ENCODE peak calls at places on chromosome 22, in six cellular contexts. Y is CD4-positive, alpha-beta T cell; D is hypothalamus; L is activated CD8-positive, alpha-beta memory T cell treated with anti-CD3 and anti-CD28 coated beads for 24 hours; E is MG63; R is astrocyte of the spinal cord. O is an unnamed sample.

GRCh38 chr22:49521787-49522224 is 305.9 kb downstream of the BRD1 start:
- DNase-seq in E (no peak), R (no peak), L (no peak), Y (no peak), D (no peak), O (no peak)

GRCh38 chr22:31489632-31490495 is at the start of gene EIF4ENIF1:
- DNase-seq in R (peak), E (peak), D (peak), Y (peak), L (peak), O (peak)

GRCh38 chr22:40204331-40205116 is 26.8 kb downstream of the TNRC6B start:
- DNase-seq in D (no peak), Y (no peak), R (peak), L (no peak), E (peak), O (no peak)

GRCh38 chr22:49628351-49629023 is 199.2 kb downstream of the BRD1 start:
- DNase-seq in Y (no peak), L (no peak), D (no peak), E (peak), R (no peak), O (no peak)

GRCh38 chr22:50705219-50705691 is 32.6 kb downstream of the SHANK3 start:
- DNase-seq in L (no peak), Y (no peak), R (peak), E (no peak), D (no peak), O (no peak)

GRCh38 chr22:29380032-29380781 is 8.2 kb downstream of the AP1B1 start:
- DNase-seq in L (no peak), Y (no peak), E (peak), D (no peak), R (no peak), O (no peak)

GRCh38 chr22:39735776-39736175 is 157.8 kb downstream of the ENTHD1 start:
- DNase-seq in E (no peak), D (no peak), R (no peak), Y (no peak), L (no peak), O (no peak)

GRCh38 chr22:20604776-20605221 is 97.4 kb downstream of the MED15 start:
- DNase-seq in L (no peak), E (no peak), Y (no peak), R (no peak), D (no peak), O (no peak)

GRCh38 chr22:19962909-19963806 is 21.5 kb upstream of the TXNRD2 start:
- DNase-seq in R (no peak), E (peak), Y (no peak), D (no peak), L (no peak), O (no peak)

GRCh38 chr22:45162531-45162930 is 1.2 kb upstream of the NUP50 start:
- DNase-seq in R (no peak), D (no peak), L (no peak), Y (no peak), E (no peak), O (no peak)

GRCh38 chr22:40627612-40628011 is 8.9 kb downstream of the MRTFA start:
- DNase-seq in Y (no peak), L (no peak), E (no peak), R (no peak), D (no peak), O (no peak)

GRCh38 chr22:25728064-25728463 is 13.9 kb upstream of the MYO18B start:
- DNase-seq in Y (no peak), D (no peak), L (no peak), E (no peak), R (no peak), O (no peak)

GRCh38 chr22:44026630-44027511 is 2.8 kb downstream of the PARVB start:
- DNase-seq in Y (peak), L (peak), R (peak), E (no peak), D (peak), O (peak)

GRCh38 chr22:47173535-47174021 is 411.1 kb downstream of the TBC1D22A start:
- DNase-seq in R (no peak), Y (no peak), L (no peak), D (no peak), E (no peak), O (no peak)

GRCh38 chr22:47144076-47144765 is 381.8 kb downstream of the TBC1D22A start:
- DNase-seq in D (no peak), E (no peak), L (no peak), R (no peak), Y (no peak), O (no peak)

GRCh38 chr22:22210375-22210774 is 34.2 kb upstream of the VPREB1 start:
- DNase-seq in E (peak), R (peak), L (peak), Y (peak), D (no peak), O (no peak)

GRCh38 chr22:35021166-35021565 is 44.8 kb upstream of the ISX start:
- DNase-seq in L (no peak), R (no peak), E (no peak), D (no peak), Y (no peak), O (no peak)

GRCh38 chr22:34972498-34972897 is 93.5 kb upstream of the ISX start:
- DNase-seq in Y (no peak), E (peak), L (no peak), D (no peak), R (no peak), O (no peak)

GRCh38 chr22:27377501-27377900 is 424.1 kb downstream of the MN1 start:
- DNase-seq in R (no peak), E (no peak), Y (no peak), D (no peak), L (no peak), O (no peak)

O was measured in Karpas-422.